ENCODE peak calls at places on chromosomes 3 and 15, in five cellular contexts. One of them, this sample, is unnamed.

GRCh38 chr3:177463863-177464262 is 266.6 kb upstream of the TBL1XR1 start:
- DNase-seq in lower lobe of right lung: no peak
- DNase-seq in tibial nerve: no peak
- DNase-seq in Panc1: no peak
- DNase-seq in lower leg skin: no peak
- DNase-seq in this sample: no peak

GRCh38 chr3:22377421-22377820 is 626.4 kb upstream of the ZNF385D start:
- DNase-seq in lower leg skin: no peak
- DNase-seq in lower lobe of right lung: no peak
- DNase-seq in tibial nerve: no peak
- DNase-seq in Panc1: no peak
- DNase-seq in this sample: no peak

GRCh38 chr3:12729313-12729676 is 29.8 kb downstream of the TMEM40 start:
- DNase-seq in Panc1: no peak
- DNase-seq in tibial nerve: no peak
- DNase-seq in lower lobe of right lung: no peak
- DNase-seq in lower leg skin: no peak
- DNase-seq in this sample: no peak

GRCh38 chr15:100588638-100589242 is 13.2 kb downstream of the LINS1 start:
- DNase-seq in Panc1: no peak
- DNase-seq in lower lobe of right lung: no peak
- DNase-seq in lower leg skin: no peak
- DNase-seq in tibial nerve: no peak
- DNase-seq in this sample: no peak

GRCh38 chr3:177410734-177411133 is 213.5 kb upstream of the TBL1XR1 start:
- DNase-seq in tibial nerve: no peak
- DNase-seq in Panc1: no peak
- DNase-seq in lower lobe of right lung: no peak
- DNase-seq in lower leg skin: no peak
- DNase-seq in this sample: no peak

GRCh38 chr15:70289191-70289955 is 191.7 kb upstream of the TLE3 start:
- DNase-seq in Panc1: no peak
- DNase-seq in lower lobe of right lung: peak
- DNase-seq in tibial nerve: no peak
- DNase-seq in lower leg skin: no peak
- DNase-seq in this sample: no peak

GRCh38 chr3:17749705-17750293 is 7.4 kb upstream of the TBC1D5 start:
- DNase-seq in lower leg skin: no peak
- DNase-seq in Panc1: no peak
- DNase-seq in lower lobe of right lung: no peak
- DNase-seq in tibial nerve: no peak
- DNase-seq in this sample: no peak

GRCh38 chr3:13579089-13579488 is 30.2 kb downstream of the FBLN2 start:
- DNase-seq in lower lobe of right lung: no peak
- DNase-seq in Panc1: no peak
- DNase-seq in lower leg skin: no peak
- DNase-seq in tibial nerve: no peak
- DNase-seq in this sample: no peak

GRCh38 chr3:9080165-9080564 is 116.9 kb upstream of the RAD18 start:
- DNase-seq in lower leg skin: no peak
- DNase-seq in lower lobe of right lung: no peak
- DNase-seq in tibial nerve: no peak
- DNase-seq in Panc1: no peak
- DNase-seq in this sample: no peak

GRCh38 chr15:28017423-28017924 is 81.6 kb downstream of the OCA2 start:
- DNase-seq in lower leg skin: no peak
- DNase-seq in lower lobe of right lung: no peak
- DNase-seq in tibial nerve: no peak
- DNase-seq in Panc1: no peak
- DNase-seq in this sample: no peak

GRCh38 chr3:88000853-88001252 is 58.0 kb downstream of the CGGBP1 start:
- DNase-seq in Panc1: no peak
- DNase-seq in lower lobe of right lung: no peak
- DNase-seq in lower leg skin: no peak
- DNase-seq in tibial nerve: no peak
- DNase-seq in this sample: peak

GRCh38 chr15:56325186-56325585 is 40.0 kb upstream of the TEX9 start:
- DNase-seq in tibial nerve: no peak
- DNase-seq in lower lobe of right lung: no peak
- DNase-seq in lower leg skin: no peak
- DNase-seq in Panc1: no peak
- DNase-seq in this sample: no peak

GRCh38 chr3:71090207-71090606 is 493.3 kb downstream of the FOXP1 start:
- DNase-seq in lower leg skin: no peak
- DNase-seq in lower lobe of right lung: no peak
- DNase-seq in tibial nerve: no peak
- DNase-seq in Panc1: no peak
- DNase-seq in this sample: no peak

GRCh38 chr15:28191832-28192231 is 92.7 kb upstream of the OCA2 start:
- DNase-seq in lower lobe of right lung: peak
- DNase-seq in Panc1: no peak
- DNase-seq in lower leg skin: no peak
- DNase-seq in tibial nerve: no peak
- DNase-seq in this sample: no peak

GRCh38 chr15:60906275-60906674 is 322.8 kb downstream of the RORA start:
- DNase-seq in lower lobe of right lung: no peak
- DNase-seq in tibial nerve: no peak
- DNase-seq in Panc1: no peak
- DNase-seq in lower leg skin: no peak
- DNase-seq in this sample: no peak

GRCh38 chr3:8996681-8997121 is 33.4 kb upstream of the RAD18 start:
- DNase-seq in lower lobe of right lung: no peak
- DNase-seq in tibial nerve: peak
- DNase-seq in lower leg skin: peak
- DNase-seq in Panc1: no peak
- DNase-seq in this sample: no peak

GRCh38 chr15:101142711-101143110 is 109.1 kb downstream of the CHSY1 start:
- DNase-seq in lower leg skin: no peak
- DNase-seq in Panc1: no peak
- DNase-seq in lower lobe of right lung: peak
- DNase-seq in tibial nerve: no peak
- DNase-seq in this sample: no peak

GRCh38 chr15:101320501-101321052 is 25.5 kb upstream of the SNRPA1 start:
- DNase-seq in tibial nerve: no peak
- DNase-seq in lower leg skin: peak
- DNase-seq in Panc1: no peak
- DNase-seq in lower lobe of right lung: peak
- DNase-seq in this sample: no peak

GRCh38 chr3:73351423-73352071 is 273.2 kb downstream of the PDZRN3 start:
- DNase-seq in Panc1: no peak
- DNase-seq in tibial nerve: no peak
- DNase-seq in lower leg skin: no peak
- DNase-seq in lower lobe of right lung: no peak
- DNase-seq in this sample: no peak

GRCh38 chr3:98972155-98972554 is 70.7 kb upstream of the DCBLD2 start:
- DNase-seq in lower leg skin: no peak
- DNase-seq in Panc1: no peak
- DNase-seq in lower lobe of right lung: no peak
- DNase-seq in tibial nerve: no peak
- DNase-seq in this sample: no peak

GRCh38 chr3:115418583-115418982 is 204.7 kb upstream of the GAP43 start:
- DNase-seq in Panc1: no peak
- DNase-seq in lower leg skin: no peak
- DNase-seq in lower lobe of right lung: no peak
- DNase-seq in tibial nerve: no peak
- DNase-seq in this sample: no peak

GRCh38 chr15:70723124-70723427 is 40.3 kb downstream of the UACA start:
- DNase-seq in lower leg skin: no peak
- DNase-seq in lower lobe of right lung: no peak
- DNase-seq in Panc1: no peak
- DNase-seq in tibial nerve: no peak
- DNase-seq in this sample: no peak

GRCh38 chr3:58386966-58387365 is 46.7 kb downstream of the PDHB start:
- DNase-seq in tibial nerve: no peak
- DNase-seq in Panc1: no peak
- DNase-seq in lower leg skin: peak
- DNase-seq in lower lobe of right lung: no peak
- DNase-seq in this sample: no peak

GRCh38 chr3:42507252-42507651 is 4.8 kb downstream of the VIPR1 start:
- DNase-seq in tibial nerve: no peak
- DNase-seq in Panc1: no peak
- DNase-seq in lower lobe of right lung: peak
- DNase-seq in lower leg skin: no peak
- DNase-seq in this sample: no peak

GRCh38 chr3:160287666-160288065 is 62.4 kb downstream of the C3orf80 start:
- DNase-seq in lower lobe of right lung: no peak
- DNase-seq in lower leg skin: no peak
- DNase-seq in Panc1: no peak
- DNase-seq in tibial nerve: no peak
- DNase-seq in this sample: no peak

GRCh38 chr3:142027713-142028112 is 121.6 kb downstream of the TFDP2 start:
- DNase-seq in Panc1: no peak
- DNase-seq in tibial nerve: no peak
- DNase-seq in lower lobe of right lung: no peak
- DNase-seq in lower leg skin: no peak
- DNase-seq in this sample: peak

GRCh38 chr3:184526158-184526483 is 35.5 kb upstream of the EPHB3 start:
- DNase-seq in tibial nerve: no peak
- DNase-seq in lower leg skin: no peak
- DNase-seq in Panc1: no peak
- DNase-seq in lower lobe of right lung: no peak
- DNase-seq in this sample: no peak

GRCh38 chr3:184523825-184524615 is 37.6 kb upstream of the EPHB3 start:
- DNase-seq in Panc1: peak
- DNase-seq in lower leg skin: no peak
- DNase-seq in lower lobe of right lung: no peak
- DNase-seq in tibial nerve: no peak
- DNase-seq in this sample: no peak

GRCh38 chr3:184525337-184526157 is 36.0 kb upstream of the EPHB3 start:
- DNase-seq in tibial nerve: no peak
- DNase-seq in lower leg skin: no peak
- DNase-seq in lower lobe of right lung: no peak
- DNase-seq in Panc1: no peak
- DNase-seq in this sample: no peak

DNA sequence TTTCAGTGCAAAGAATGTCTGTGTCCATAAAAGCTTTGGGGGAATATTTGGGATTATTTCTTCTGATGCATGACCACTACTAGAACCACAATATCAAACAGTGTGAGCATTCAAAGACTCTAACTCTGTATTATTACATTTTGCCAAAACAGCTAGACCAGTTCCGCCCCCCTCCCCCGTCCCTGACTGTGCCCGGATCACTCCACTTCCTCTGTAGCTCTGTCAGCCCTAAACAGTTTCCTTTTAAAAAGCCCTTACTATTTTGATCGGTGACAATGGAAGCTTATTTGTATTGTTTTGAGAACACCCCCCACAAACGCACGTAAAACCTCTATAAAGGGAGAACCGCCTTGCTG is 36.6 kb upstream of the EPHB3 start:
- DNase-seq in lower lobe of right lung: no peak
- DNase-seq in lower leg skin: no peak
- DNase-seq in Panc1: no peak
- DNase-seq in tibial nerve: no peak
- DNase-seq in this sample: no peak
- H3K4me3 ChIP-seq in lower lobe of right lung: peak
- H3K4me3 ChIP-seq in lower leg skin: peak
- H3K4me3 ChIP-seq in Panc1: peak
- H3K4me3 ChIP-seq in tibial nerve: peak
- H3K4me3 ChIP-seq in this sample: peak

GRCh38 chr3:55720614-55721013 is 233.5 kb upstream of the WNT5A start:
- DNase-seq in Panc1: no peak
- DNase-seq in lower lobe of right lung: no peak
- DNase-seq in lower leg skin: no peak
- DNase-seq in tibial nerve: no peak
- DNase-seq in this sample: no peak
- TF ChIP-seq CTCF in Panc1: no peak
- TF ChIP-seq CTCF in lower lobe of right lung: no peak
- TF ChIP-seq CTCF in lower leg skin: no peak
- TF ChIP-seq CTCF in tibial nerve: no peak
- TF ChIP-seq CTCF in this sample: peak

GRCh38 chr3:171282041-171282440 is 178.2 kb downstream of the TNIK start:
- DNase-seq in tibial nerve: no peak
- DNase-seq in Panc1: no peak
- DNase-seq in lower lobe of right lung: no peak
- DNase-seq in lower leg skin: no peak
- DNase-seq in this sample: no peak
- H3K4me3 ChIP-seq in tibial nerve: peak
- H3K4me3 ChIP-seq in Panc1: no peak
- H3K4me3 ChIP-seq in lower lobe of right lung: peak
- H3K4me3 ChIP-seq in lower leg skin: no peak
- H3K4me3 ChIP-seq in this sample: no peak

GRCh38 chr3:46935168-46935858 is 41.2 kb downstream of the CCDC12 start:
- DNase-seq in lower leg skin: peak
- DNase-seq in Panc1: peak
- DNase-seq in lower lobe of right lung: peak
- DNase-seq in tibial nerve: no peak
- DNase-seq in this sample: no peak
- TF ChIP-seq CTCF in lower leg skin: no peak
- TF ChIP-seq CTCF in Panc1: no peak
- TF ChIP-seq CTCF in lower lobe of right lung: peak
- TF ChIP-seq CTCF in tibial nerve: no peak
- TF ChIP-seq CTCF in this sample: no peak

DNA sequence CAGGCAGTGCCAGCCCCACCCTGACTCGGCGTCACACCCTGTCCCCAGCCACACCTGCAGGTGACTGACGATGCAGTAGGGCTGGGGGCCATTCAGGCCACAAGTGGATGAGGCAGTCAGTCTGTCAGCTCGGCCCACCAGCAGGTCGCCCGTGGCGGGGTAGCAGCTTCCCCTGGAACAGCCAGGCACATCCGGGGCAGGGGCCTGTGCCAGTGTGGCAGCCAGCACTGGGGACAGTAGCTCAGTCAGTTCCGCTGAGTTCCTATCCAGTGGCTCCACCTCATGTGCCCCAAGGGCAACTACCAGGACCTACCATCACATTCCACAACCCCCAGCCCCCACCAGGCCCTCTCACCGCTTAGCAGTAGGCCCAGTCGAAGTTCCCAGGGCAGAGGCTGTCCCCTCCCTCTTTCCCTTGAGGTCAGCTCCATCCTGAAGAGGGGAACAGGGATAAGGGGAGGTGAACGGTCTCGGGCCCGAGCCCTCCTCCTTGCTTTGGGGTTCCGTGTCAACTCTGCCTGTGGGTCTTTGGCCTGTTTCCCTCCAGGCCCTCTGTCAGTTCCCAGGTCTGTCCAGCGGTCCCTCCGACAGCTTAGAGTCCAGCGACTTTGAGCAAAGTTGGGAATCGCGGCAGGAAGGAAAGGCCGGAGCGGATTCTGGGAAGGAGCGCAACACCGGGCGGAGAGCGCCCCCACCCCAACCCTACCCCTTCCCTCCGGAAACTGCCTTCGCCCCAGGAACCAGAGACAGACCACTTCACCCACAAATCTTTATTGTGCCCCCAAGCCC is at the start of gene LAMB2:
- DNase-seq in lower lobe of right lung: peak
- DNase-seq in Panc1: no peak
- DNase-seq in tibial nerve: peak
- DNase-seq in lower leg skin: peak
- DNase-seq in this sample: no peak
- H3K4me3 ChIP-seq in lower lobe of right lung: peak
- H3K4me3 ChIP-seq in Panc1: peak
- H3K4me3 ChIP-seq in tibial nerve: peak
- H3K4me3 ChIP-seq in lower leg skin: peak
- H3K4me3 ChIP-seq in this sample: no peak

GRCh38 chr3:132268956-132269355 is 48.3 kb upstream of the ACP3 start:
- DNase-seq in lower lobe of right lung: no peak
- DNase-seq in tibial nerve: no peak
- DNase-seq in Panc1: no peak
- DNase-seq in lower leg skin: no peak
- DNase-seq in this sample: no peak
- TF ChIP-seq CTCF in lower lobe of right lung: peak
- TF ChIP-seq CTCF in tibial nerve: no peak
- TF ChIP-seq CTCF in Panc1: peak
- TF ChIP-seq CTCF in lower leg skin: no peak
- TF ChIP-seq CTCF in this sample: peak

GRCh38 chr15:39344662-39345141 is 236.2 kb upstream of the THBS1 start:
- DNase-seq in tibial nerve: no peak
- DNase-seq in lower lobe of right lung: no peak
- DNase-seq in lower leg skin: no peak
- DNase-seq in Panc1: no peak
- DNase-seq in this sample: no peak
- H3K4me3 ChIP-seq in tibial nerve: no peak
- H3K4me3 ChIP-seq in lower lobe of right lung: no peak
- H3K4me3 ChIP-seq in lower leg skin: no peak
- H3K4me3 ChIP-seq in Panc1: no peak
- H3K4me3 ChIP-seq in this sample: no peak

This sample was measured in GM12864.